ENCODE peak calls at places on chromosomes 6 and 20, in seven cellular contexts. K is uterus, C is cardiac fibroblast, S is AG04450, L is breast epithelium, X is psoas muscle, O is RWPE1. E is an unnamed sample.

GRCh38 chr20:10671850-10672578 is 1.8 kb downstream of the JAG1 start:
- DNase-seq in K (peak), C (no peak), S (no peak), L (peak), X (peak), O (peak), E (no peak)

GRCh38 chr20:19252670-19253120 is 40.3 kb downstream of the SLC24A3 start:
- DNase-seq in K (peak), C (peak), S (no peak), L (no peak), X (no peak), O (peak), E (no peak)

GRCh38 chr6:104625536-104625935 is 234.2 kb downstream of the HACE1 start:
- DNase-seq in K (no peak), C (peak), S (no peak), L (no peak), X (no peak), O (peak), E (peak)

GRCh38 chr6:70538364-70538763 is 28.4 kb upstream of the SDHAF4 start:
- DNase-seq in K (no peak), C (no peak), S (no peak), L (no peak), X (no peak), O (no peak), E (no peak)

GRCh38 chr6:35402136-35402855 is 49.8 kb upstream of the FANCE start:
- DNase-seq in K (no peak), C (no peak), S (no peak), L (no peak), X (no peak), O (no peak), E (no peak)

GRCh38 chr6:168027521-168027920 is 30.1 kb downstream of the KIF25 start:
- DNase-seq in K (no peak), C (no peak), S (no peak), L (no peak), X (no peak), O (no peak), E (no peak)

GRCh38 chr6:106540432-106540831 is 88.9 kb downstream of the RTN4IP1 start:
- DNase-seq in K (no peak), C (no peak), S (no peak), L (no peak), X (no peak), O (no peak), E (no peak)

GRCh38 chr6:132167966-132168365 is 216.8 kb upstream of the CCN2 start:
- DNase-seq in K (no peak), C (no peak), S (no peak), L (no peak), X (no peak), O (no peak), E (no peak)

GRCh38 chr20:49717693-49718092 is 4.0 kb upstream of the B4GALT5 start:
- DNase-seq in K (no peak), C (no peak), S (no peak), L (no peak), X (peak), O (no peak), E (no peak)

GRCh38 chr6:143236151-143236788 is 175.6 kb downstream of the AIG1 start:
- DNase-seq in K (no peak), C (no peak), S (no peak), L (no peak), X (peak), O (no peak), E (no peak)

GRCh38 chr20:17969276-17969883 is 562 bp downstream of the MGME1 start:
- DNase-seq in K (no peak), C (peak), S (no peak), L (no peak), X (peak), O (peak), E (no peak)

GRCh38 chr20:14197097-14197496 is 140.3 kb downstream of the FLRT3 start:
- DNase-seq in K (no peak), C (peak), S (peak), L (no peak), X (no peak), O (no peak), E (no peak)

GRCh38 chr6:84408028-84408427 is 180.6 kb upstream of the CEP162 start:
- DNase-seq in K (no peak), C (no peak), S (no peak), L (no peak), X (no peak), O (no peak), E (no peak)

DNA sequence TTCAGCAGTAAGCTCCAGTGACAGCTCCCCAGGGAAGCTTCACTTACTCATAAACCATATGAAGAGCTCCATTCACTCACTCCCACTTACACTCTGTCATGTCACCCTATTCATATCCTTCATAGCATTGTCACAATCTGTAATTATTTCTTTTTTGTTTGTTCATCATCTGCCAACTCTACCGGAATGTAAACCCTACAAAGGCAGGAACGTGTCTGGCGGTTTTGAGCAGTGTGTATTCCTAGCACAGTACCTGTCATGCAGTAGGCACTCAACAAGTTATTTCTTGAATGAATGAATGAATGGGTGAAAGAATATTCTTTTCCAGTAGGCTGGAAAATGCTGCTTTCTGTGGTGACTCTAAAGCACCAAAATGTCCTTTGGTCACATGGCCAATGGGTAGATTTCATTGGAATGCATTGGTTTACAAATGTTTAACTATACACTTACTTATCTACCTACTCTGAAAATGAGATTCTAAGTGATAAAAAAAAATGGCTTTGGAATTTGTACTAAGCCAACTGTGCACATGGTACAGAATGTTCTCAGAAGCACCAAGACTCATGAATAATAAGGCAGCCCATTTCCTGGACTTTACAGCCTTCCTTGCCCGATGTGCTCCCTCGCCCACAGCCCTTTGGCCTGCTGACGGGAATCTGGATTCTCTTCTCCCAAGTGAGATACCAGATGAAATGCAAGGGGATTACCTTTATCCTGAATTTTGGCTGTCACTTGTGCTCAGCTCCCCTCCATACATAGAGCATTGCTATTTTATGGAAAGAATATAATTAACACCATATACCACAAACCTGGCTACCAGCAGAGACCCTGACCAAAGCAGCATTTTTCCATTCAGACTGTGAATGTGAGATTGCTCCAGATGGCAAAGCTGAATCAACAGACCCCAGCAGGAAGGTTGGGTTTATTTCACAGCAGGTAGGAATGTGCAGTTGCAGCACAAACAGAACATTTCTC is 273.3 kb downstream of the ALDH8A1 start:
- DNase-seq in K (no peak), C (peak), S (no peak), L (no peak), X (no peak), O (no peak), E (no peak)
- TF ChIP-seq CTCF in K (no peak), C (peak), S (no peak), L (no peak), X (no peak), O (no peak), E (no peak)

GRCh38 chr20:40255368-40255767 is 433.7 kb downstream of the MAFB start:
- DNase-seq in K (no peak), C (peak), S (no peak), L (no peak), X (no peak), O (no peak), E (no peak)
- TF ChIP-seq CTCF in K (no peak), C (no peak), S (peak), L (no peak), X (no peak), O (peak), E (no peak)

GRCh38 chr6:51753635-51754034 is 333.8 kb downstream of the PKHD1 start:
- DNase-seq in K (no peak), C (no peak), S (no peak), L (no peak), X (no peak), O (no peak), E (no peak)
- TF ChIP-seq CTCF in K (no peak), C (no peak), S (no peak), L (no peak), X (peak), O (no peak), E (peak)

GRCh38 chr6:138382498-138383265 is 5.0 kb downstream of the SMIM28 start:
- DNase-seq in K (no peak), C (no peak), S (no peak), L (no peak), X (no peak), O (no peak), E (no peak)

GRCh38 chr6:138383776-138384175 is 6.1 kb downstream of the SMIM28 start:
- DNase-seq in K (no peak), C (no peak), S (no peak), L (no peak), X (no peak), O (no peak), E (no peak)

GRCh38 chr6:138389551-138389950 is 11.8 kb downstream of the SMIM28 start:
- DNase-seq in K (no peak), C (no peak), S (no peak), L (no peak), X (no peak), O (no peak), E (no peak)

GRCh38 chr6:138386897-138387296 is 9.2 kb downstream of the SMIM28 start:
- DNase-seq in K (no peak), C (no peak), S (no peak), L (no peak), X (no peak), O (no peak), E (no peak)

GRCh38 chr6:138387577-138388368 is 10.1 kb downstream of the SMIM28 start:
- DNase-seq in K (no peak), C (no peak), S (no peak), L (no peak), X (no peak), O (no peak), E (no peak)
- TF ChIP-seq CTCF in K (no peak), C (no peak), S (no peak), L (no peak), X (no peak), O (no peak), E (no peak)

GRCh38 chr6:93825950-93826349 is 406.6 kb upstream of the EPHA7 start:
- DNase-seq in K (no peak), C (no peak), S (no peak), L (no peak), X (no peak), O (no peak), E (no peak)

GRCh38 chr6:93821953-93822352 is 402.6 kb upstream of the EPHA7 start:
- DNase-seq in K (no peak), C (no peak), S (no peak), L (no peak), X (no peak), O (no peak), E (no peak)

GRCh38 chr6:93820465-93821082 is 401.2 kb upstream of the EPHA7 start:
- DNase-seq in K (no peak), C (no peak), S (no peak), L (no peak), X (no peak), O (no peak), E (no peak)

GRCh38 chr6:93822434-93823265 is 403.3 kb upstream of the EPHA7 start:
- DNase-seq in K (no peak), C (no peak), S (no peak), L (no peak), X (no peak), O (no peak), E (no peak)

GRCh38 chr6:93823489-93823888 is 404.1 kb upstream of the EPHA7 start:
- DNase-seq in K (no peak), C (no peak), S (no peak), L (no peak), X (no peak), O (no peak), E (no peak)
- TF ChIP-seq CTCF in K (no peak), C (no peak), S (no peak), L (no peak), X (no peak), O (no peak), E (no peak)

GRCh38 chr20:55417797-55418196 is 587.5 kb downstream of the CBLN4 start:
- DNase-seq in K (no peak), C (no peak), S (no peak), L (no peak), X (no peak), O (no peak), E (no peak)

GRCh38 chr20:55415567-55416142 is 589.7 kb downstream of the CBLN4 start:
- DNase-seq in K (no peak), C (peak), S (no peak), L (no peak), X (no peak), O (peak), E (no peak)
- TF ChIP-seq CTCF in K (peak), C (peak), S (no peak), L (no peak), X (no peak), O (peak), E (no peak)

GRCh38 chr6:13147396-13148181 is 180.7 kb downstream of the TBC1D7 start:
- DNase-seq in K (no peak), C (no peak), S (no peak), L (no peak), X (no peak), O (no peak), E (no peak)
- TF ChIP-seq CTCF in K (no peak), C (no peak), S (no peak), L (no peak), X (no peak), O (no peak), E (no peak)

DNA sequence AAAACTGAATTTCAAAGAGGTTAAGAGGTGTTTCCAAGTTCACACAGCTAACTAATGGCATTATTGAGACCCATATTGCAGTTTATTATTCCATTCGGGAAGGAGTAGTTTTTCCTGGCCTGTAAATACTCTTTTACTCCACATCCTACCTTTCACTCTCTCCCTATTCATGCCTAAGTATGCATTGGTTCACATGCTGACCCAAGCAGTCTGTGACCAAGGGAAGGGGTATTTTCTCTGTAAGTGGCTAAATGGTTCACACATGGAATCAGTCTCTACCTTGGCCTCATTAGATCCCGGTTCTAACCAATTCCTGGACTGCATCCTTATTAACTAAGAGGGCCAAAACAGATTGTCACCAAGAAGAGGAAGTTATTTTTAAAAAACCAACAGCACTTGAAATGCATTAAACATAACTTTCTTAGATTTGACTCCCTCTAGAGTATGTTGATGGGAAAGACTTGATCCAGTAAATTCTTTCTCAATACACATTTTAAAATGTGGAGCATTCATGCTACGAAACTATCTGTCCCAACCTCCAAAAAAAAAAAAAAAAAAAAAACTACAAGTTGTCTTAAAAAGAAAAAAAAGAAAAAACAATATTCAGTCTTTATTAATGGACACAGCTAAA is 17.8 kb upstream of the RSPO3 start:
- DNase-seq in K (no peak), C (peak), S (no peak), L (no peak), X (no peak), O (no peak), E (no peak)
- TF ChIP-seq CTCF in K (peak), C (peak), S (peak), L (no peak), X (no peak), O (no peak), E (peak)

GRCh38 chr6:492178-492577 is 100.6 kb downstream of the IRF4 start:
- DNase-seq in K (no peak), C (no peak), S (no peak), L (no peak), X (no peak), O (no peak), E (no peak)

GRCh38 chr6:490251-491037 is 98.9 kb downstream of the IRF4 start:
- DNase-seq in K (no peak), C (no peak), S (no peak), L (no peak), X (no peak), O (no peak), E (no peak)

GRCh38 chr6:492816-493414 is 101.4 kb downstream of the IRF4 start:
- DNase-seq in K (no peak), C (no peak), S (no peak), L (no peak), X (no peak), O (no peak), E (no peak)

GRCh38 chr6:489762-490161 is 98.2 kb downstream of the IRF4 start:
- DNase-seq in K (no peak), C (no peak), S (no peak), L (no peak), X (no peak), O (no peak), E (no peak)

GRCh38 chr6:491233-491632 is 99.7 kb downstream of the IRF4 start:
- DNase-seq in K (no peak), C (no peak), S (no peak), L (no peak), X (no peak), O (no peak), E (no peak)
- TF ChIP-seq CTCF in K (no peak), C (no peak), S (no peak), L (no peak), X (no peak), O (no peak), E (no peak)